ENCODE peak calls at places on chromosomes 6 and 20, in nine cellular contexts. D is HCT116, G is WTC11, E is H1, K is A549, I is endothelial cell of umbilical vein, Q is SK-N-SH, H is K562, T is HepG2. O is an unnamed sample.

GRCh38 chr6:1758076-1758679 is 148.5 kb downstream of the FOXC1 start:
- DNase-seq in Q (no peak), G (no peak), K (no peak), E (no peak), H (no peak), I (no peak), D (no peak), T (no peak), O (no peak)

GRCh38 chr20:32040142-32040953 is 11.7 kb upstream of the HCK start:
- DNase-seq in D (no peak), Q (no peak), K (no peak), E (no peak), H (no peak), G (no peak), T (no peak), I (no peak), O (peak)

GRCh38 chr20:53839423-53840176 is 230.8 kb downstream of the BCAS1 start:
- DNase-seq in G (no peak), K (no peak), E (no peak), H (no peak), T (no peak), I (no peak), D (no peak), Q (no peak), O (peak)

GRCh38 chr20:2402271-2402980 is 21.7 kb downstream of the TGM6 start:
- DNase-seq in T (peak), I (peak), K (peak), Q (peak), E (no peak), D (peak), G (no peak), H (no peak), O (peak)

GRCh38 chr6:32816746-32817204 is at the start of gene HLA-DOB:
- DNase-seq in Q (no peak), K (no peak), E (no peak), G (no peak), D (peak), H (no peak), I (peak), T (no peak), O (no peak)

GRCh38 chr20:36116813-36117441 is 37.6 kb upstream of the EPB41L1 start:
- DNase-seq in G (no peak), E (no peak), I (no peak), Q (no peak), K (no peak), H (no peak), D (no peak), T (no peak), O (peak)

GRCh38 chr20:4046311-4046924 is 31.1 kb upstream of the RNF24 start:
- DNase-seq in Q (no peak), K (no peak), G (no peak), I (no peak), E (no peak), T (no peak), D (no peak), H (no peak), O (no peak)

GRCh38 chr6:14286144-14286543 is 168.6 kb downstream of the CD83 start:
- DNase-seq in Q (no peak), K (peak), G (no peak), D (peak), E (no peak), H (no peak), I (no peak), T (no peak), O (no peak)

GRCh38 chr20:56091635-56092180 is 86.4 kb upstream of the CBLN4 start:
- DNase-seq in K (no peak), G (no peak), T (no peak), D (no peak), H (no peak), Q (no peak), I (no peak), E (no peak), O (peak)

GRCh38 chr6:148969679-148970078 is 222.8 kb downstream of the UST start:
- DNase-seq in D (no peak), K (no peak), Q (no peak), I (no peak), E (no peak), G (no peak), H (no peak), T (no peak), O (no peak)

GRCh38 chr6:101114703-101115102 is 233.6 kb upstream of the ASCC3 start:
- DNase-seq in H (no peak), D (peak), E (no peak), K (no peak), G (no peak), Q (peak), T (peak), I (no peak), O (peak)

GRCh38 chr6:129593233-129593564 is 116.8 kb downstream of the ARHGAP18 start:
- DNase-seq in K (no peak), D (no peak), T (peak), Q (no peak), H (no peak), E (no peak), I (no peak), G (no peak), O (peak)

GRCh38 chr20:36385503-36385902 is 79.4 kb downstream of the DLGAP4 start:
- DNase-seq in E (no peak), D (no peak), I (no peak), Q (peak), K (no peak), T (no peak), H (no peak), G (no peak), O (no peak)

GRCh38 chr6:131159578-131159977 is 24.3 kb downstream of the AKAP7 start:
- DNase-seq in D (no peak), K (no peak), H (no peak), Q (no peak), E (no peak), G (no peak), T (no peak), I (no peak), O (no peak)

GRCh38 chr6:40523505-40524172 is 63.5 kb downstream of the LRFN2 start:
- DNase-seq in E (no peak), D (no peak), Q (no peak), K (no peak), T (no peak), I (no peak), G (no peak), H (no peak), O (no peak)

GRCh38 chr6:41767112-41767946 is 12.4 kb downstream of the FRS3 start:
- DNase-seq in G (no peak), Q (peak), I (peak), T (peak), H (peak), E (no peak), D (no peak), K (no peak), O (peak)

GRCh38 chr20:7741866-7742265 is 198.4 kb downstream of the HAO1 start:
- DNase-seq in D (no peak), T (no peak), Q (no peak), G (no peak), H (no peak), K (no peak), E (no peak), I (peak), O (no peak)

GRCh38 chr20:49529470-49529869 is 38.5 kb downstream of the PTGIS start:
- DNase-seq in K (no peak), E (no peak), T (no peak), Q (no peak), D (no peak), I (no peak), H (no peak), G (no peak), O (no peak)

GRCh38 chr6:46605091-46605797 is 47.4 kb downstream of the CYP39A1 start:
- DNase-seq in G (no peak), Q (no peak), E (no peak), I (no peak), T (no peak), K (no peak), H (no peak), D (no peak), O (no peak)
- TF ChIP-seq CTCF in G (no peak), Q (no peak), E (no peak), I (no peak), T (no peak), K (no peak), H (no peak), D (no peak), O (no peak)

GRCh38 chr6:166830185-166830890 is 126.0 kb downstream of the RNASET2 start:
- DNase-seq in G (no peak), H (no peak), E (no peak), D (no peak), T (no peak), I (no peak), K (no peak), Q (no peak), O (peak)
- TF ChIP-seq MAX in G (no peak), H (no peak), E (no peak), D (no peak), T (no peak), I (no peak), K (no peak), Q (no peak), O (no peak)

DNA sequence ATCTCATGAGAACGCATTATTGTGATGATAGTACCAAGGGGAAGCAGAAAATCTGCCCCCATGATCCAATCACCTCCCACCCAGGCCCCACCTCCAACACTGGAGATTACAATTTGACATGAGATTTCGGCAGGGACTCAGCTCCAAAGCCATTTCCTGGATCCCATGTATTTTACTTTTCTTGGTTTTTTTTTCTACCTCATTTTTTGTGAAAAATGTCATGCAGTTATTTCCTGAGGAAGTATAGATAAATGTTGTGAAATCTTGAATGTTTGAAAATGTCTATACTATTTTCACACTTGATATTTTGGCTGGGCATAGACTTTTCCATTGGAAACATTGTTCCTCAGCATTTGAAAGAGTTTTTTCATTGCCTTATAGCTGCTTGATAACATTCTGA is 9.1 kb upstream of the BRPF3 start:
- DNase-seq in I (peak), Q (no peak), G (no peak), T (no peak), D (no peak), H (no peak), E (no peak), K (no peak), O (no peak)
- TF ChIP-seq CTCF in I (no peak), Q (no peak), G (no peak), T (no peak), D (no peak), H (no peak), E (no peak), K (no peak), O (no peak)

GRCh38 chr6:167212716-167213011 is 54.9 kb upstream of the GPR31 start:
- DNase-seq in H (no peak), G (no peak), D (no peak), I (no peak), Q (no peak), T (no peak), E (no peak), K (no peak), O (no peak)

GRCh38 chr6:167209577-167209975 is 51.8 kb upstream of the GPR31 start:
- DNase-seq in H (no peak), I (no peak), E (no peak), K (no peak), D (no peak), G (no peak), T (no peak), Q (no peak), O (no peak)

GRCh38 chr6:167208819-167209576 is 51.2 kb upstream of the GPR31 start:
- DNase-seq in D (no peak), H (no peak), T (no peak), E (no peak), I (no peak), Q (no peak), K (no peak), G (no peak), O (no peak)

GRCh38 chr6:167211870-167212715 is 54.3 kb upstream of the GPR31 start:
- DNase-seq in E (no peak), Q (no peak), T (no peak), I (no peak), H (no peak), D (no peak), K (no peak), G (no peak), O (no peak)

GRCh38 chr6:167210375-167211295 is 52.9 kb upstream of the GPR31 start:
- DNase-seq in I (no peak), Q (peak), H (no peak), T (peak), D (no peak), E (no peak), K (no peak), G (no peak), O (no peak)
- TF ChIP-seq MAX in I (no peak), Q (no peak), H (no peak), T (peak), D (no peak), E (no peak), K (no peak), G (no peak), O (no peak)

GRCh38 chr6:26537846-26538571 is at the start of gene HMGN4:
- DNase-seq in H (peak), G (peak), T (peak), I (peak), Q (peak), K (no peak), D (peak), E (no peak), O (peak)
- TF ChIP-seq CTCF in H (peak), G (no peak), T (peak), I (no peak), Q (peak), K (peak), D (no peak), E (no peak), O (no peak)

DNA sequence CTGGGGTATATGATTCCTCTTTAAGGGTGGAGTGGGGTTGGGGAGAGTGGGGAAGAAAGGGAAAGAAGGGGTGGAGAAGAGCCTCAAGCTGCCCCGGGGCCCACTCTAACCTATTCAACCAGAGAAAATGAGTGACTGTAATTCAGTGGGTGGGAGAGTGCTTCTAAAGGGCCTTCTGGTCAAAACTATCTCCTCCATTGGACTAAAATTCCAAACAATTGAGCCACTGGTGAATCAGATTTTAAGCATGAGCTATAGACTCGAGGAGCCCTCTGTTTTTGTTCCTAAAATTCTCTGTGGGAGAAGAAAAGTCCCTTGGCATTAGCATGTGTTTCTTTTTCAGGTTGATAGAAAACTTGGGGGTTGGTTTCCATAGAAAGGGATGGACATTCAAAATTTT is 296.8 kb downstream of the CLIC5 start:
- DNase-seq in E (no peak), G (no peak), K (no peak), Q (no peak), T (no peak), D (no peak), H (no peak), I (no peak), O (no peak)
- TF ChIP-seq MAX in E (no peak), G (no peak), K (no peak), Q (no peak), T (no peak), D (no peak), H (no peak), I (no peak), O (no peak)

DNA sequence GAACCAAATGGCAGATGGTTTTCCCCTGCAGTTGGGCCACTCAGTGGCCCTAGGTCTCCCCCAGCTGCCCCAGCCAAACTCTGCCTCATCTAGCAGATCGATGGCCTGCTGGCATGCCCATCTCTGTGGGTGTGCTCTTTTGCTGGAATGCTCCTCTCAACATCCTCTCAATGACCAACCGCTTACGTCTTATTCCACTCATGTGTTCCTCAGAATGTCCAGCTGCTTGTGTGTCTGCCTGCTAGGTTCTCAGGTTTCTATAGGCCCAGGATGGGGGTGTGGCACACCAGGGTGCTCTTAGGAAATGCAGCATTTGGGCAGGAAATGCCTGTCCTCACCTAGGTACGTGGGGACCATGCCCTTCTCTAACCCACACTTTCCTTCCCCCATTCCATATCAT is 509.9 kb upstream of the SYNCRIP start:
- DNase-seq in G (no peak), D (no peak), H (no peak), I (no peak), T (no peak), Q (no peak), E (no peak), K (no peak), O (no peak)
- TF ChIP-seq CTCF in G (no peak), D (no peak), H (no peak), I (no peak), T (no peak), Q (no peak), E (no peak), K (no peak), O (no peak)

GRCh38 chr20:19661717-19662637 is 96.1 kb upstream of the RIN2 start:
- DNase-seq in E (peak), K (peak), T (peak), G (peak), D (peak), Q (peak), I (peak), H (peak), O (peak)
- TF ChIP-seq MAX in E (no peak), K (no peak), T (peak), G (no peak), D (no peak), Q (no peak), I (no peak), H (no peak), O (no peak)